ENCODE peak calls at places on chromosomes 5 and 9, in seven cellular contexts. One of them, this sample, is unnamed.

GRCh38 chr9:25584611-25585010 is 93.6 kb downstream of the TUSC1 start:
- DNase-seq in lower lobe of right lung: no peak
- DNase-seq in IMR-90: no peak
- DNase-seq in mesothelial cell of epicardium: no peak
- DNase-seq in HepG2: no peak
- DNase-seq in upper lobe of right lung: no peak
- DNase-seq in keratinocyte: no peak
- DNase-seq in this sample: no peak

GRCh38 chr5:168991311-168991710 is 309.6 kb downstream of the SLIT3 start:
- DNase-seq in lower lobe of right lung: no peak
- DNase-seq in IMR-90: no peak
- DNase-seq in mesothelial cell of epicardium: no peak
- DNase-seq in HepG2: no peak
- DNase-seq in upper lobe of right lung: no peak
- DNase-seq in keratinocyte: no peak
- DNase-seq in this sample: no peak

GRCh38 chr9:89273528-89274279 is 37.3 kb upstream of the CKS2 start:
- DNase-seq in lower lobe of right lung: no peak
- DNase-seq in IMR-90: no peak
- DNase-seq in mesothelial cell of epicardium: no peak
- DNase-seq in HepG2: no peak
- DNase-seq in upper lobe of right lung: no peak
- DNase-seq in keratinocyte: no peak
- DNase-seq in this sample: no peak

GRCh38 chr5:77924081-77924480 is 147.9 kb upstream of the TBCA start:
- DNase-seq in lower lobe of right lung: no peak
- DNase-seq in IMR-90: no peak
- DNase-seq in mesothelial cell of epicardium: no peak
- DNase-seq in HepG2: no peak
- DNase-seq in upper lobe of right lung: no peak
- DNase-seq in keratinocyte: peak; percentile 11
- DNase-seq in this sample: no peak

GRCh38 chr5:16061163-16061562 is 118.4 kb downstream of the MARCHF11 start:
- DNase-seq in lower lobe of right lung: no peak
- DNase-seq in IMR-90: no peak
- DNase-seq in mesothelial cell of epicardium: no peak
- DNase-seq in HepG2: no peak
- DNase-seq in upper lobe of right lung: no peak
- DNase-seq in keratinocyte: no peak
- DNase-seq in this sample: no peak

GRCh38 chr5:59525957-59526356 is 367.6 kb downstream of the PDE4D start:
- DNase-seq in lower lobe of right lung: no peak
- DNase-seq in IMR-90: peak; percentile 51
- DNase-seq in mesothelial cell of epicardium: no peak
- DNase-seq in HepG2: peak; percentile 27
- DNase-seq in upper lobe of right lung: no peak
- DNase-seq in keratinocyte: no peak
- DNase-seq in this sample: no peak

GRCh38 chr9:79799691-79800345 is 228.1 kb downstream of the TLE4 start:
- DNase-seq in lower lobe of right lung: peak; percentile 45
- DNase-seq in IMR-90: no peak
- DNase-seq in mesothelial cell of epicardium: no peak
- DNase-seq in HepG2: peak; percentile 13
- DNase-seq in upper lobe of right lung: no peak
- DNase-seq in keratinocyte: no peak
- DNase-seq in this sample: no peak

GRCh38 chr5:159061834-159062530 is 37.7 kb downstream of the EBF1 start:
- DNase-seq in lower lobe of right lung: no peak
- DNase-seq in IMR-90: no peak
- DNase-seq in mesothelial cell of epicardium: no peak
- DNase-seq in HepG2: no peak
- DNase-seq in upper lobe of right lung: no peak
- DNase-seq in keratinocyte: no peak
- DNase-seq in this sample: no peak

DNA sequence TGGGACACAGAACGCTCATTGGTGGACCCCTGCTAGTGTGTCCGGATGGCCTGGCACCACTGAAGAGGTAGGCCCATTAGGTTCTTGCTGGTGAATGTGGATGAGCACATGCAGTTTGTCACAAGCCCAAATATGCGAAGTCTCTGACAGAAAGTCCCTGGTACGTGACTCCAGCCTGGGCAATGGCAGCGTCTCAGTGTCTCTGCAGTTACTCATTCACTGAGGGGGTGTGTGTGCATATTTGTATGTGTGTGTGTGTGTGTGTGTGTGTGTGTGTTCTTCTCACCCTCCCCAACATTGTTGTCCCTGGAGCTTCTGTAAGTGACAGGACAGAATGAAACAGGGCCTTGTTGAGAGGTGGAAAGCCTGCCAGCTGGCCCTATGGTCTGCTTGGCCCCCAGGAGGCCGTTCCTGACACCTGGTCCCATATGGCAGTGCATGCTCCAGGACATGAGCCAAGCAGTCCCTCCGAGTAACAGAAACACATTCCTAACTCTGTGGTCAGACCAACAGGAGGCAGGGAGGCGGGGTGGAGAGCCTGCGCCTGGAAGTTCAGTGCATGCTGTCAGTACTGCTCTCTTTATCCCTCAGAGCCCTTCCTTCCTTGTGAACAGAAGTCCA is 169.9 kb downstream of the SLC28A3 start:
- DNase-seq in lower lobe of right lung: peak; percentile 69
- DNase-seq in IMR-90: peak; percentile 98
- DNase-seq in mesothelial cell of epicardium: no peak
- DNase-seq in HepG2: peak; percentile 45
- DNase-seq in upper lobe of right lung: peak; percentile 70
- DNase-seq in keratinocyte: no peak
- DNase-seq in this sample: no peak
- TF ChIP-seq CTCF in lower lobe of right lung: peak; percentile 13
- TF ChIP-seq CTCF in IMR-90: peak; percentile 13
- TF ChIP-seq CTCF in mesothelial cell of epicardium: no peak
- TF ChIP-seq CTCF in HepG2: no peak
- TF ChIP-seq CTCF in upper lobe of right lung: no peak
- TF ChIP-seq CTCF in keratinocyte: no peak
- TF ChIP-seq CTCF in this sample: no peak

DNA sequence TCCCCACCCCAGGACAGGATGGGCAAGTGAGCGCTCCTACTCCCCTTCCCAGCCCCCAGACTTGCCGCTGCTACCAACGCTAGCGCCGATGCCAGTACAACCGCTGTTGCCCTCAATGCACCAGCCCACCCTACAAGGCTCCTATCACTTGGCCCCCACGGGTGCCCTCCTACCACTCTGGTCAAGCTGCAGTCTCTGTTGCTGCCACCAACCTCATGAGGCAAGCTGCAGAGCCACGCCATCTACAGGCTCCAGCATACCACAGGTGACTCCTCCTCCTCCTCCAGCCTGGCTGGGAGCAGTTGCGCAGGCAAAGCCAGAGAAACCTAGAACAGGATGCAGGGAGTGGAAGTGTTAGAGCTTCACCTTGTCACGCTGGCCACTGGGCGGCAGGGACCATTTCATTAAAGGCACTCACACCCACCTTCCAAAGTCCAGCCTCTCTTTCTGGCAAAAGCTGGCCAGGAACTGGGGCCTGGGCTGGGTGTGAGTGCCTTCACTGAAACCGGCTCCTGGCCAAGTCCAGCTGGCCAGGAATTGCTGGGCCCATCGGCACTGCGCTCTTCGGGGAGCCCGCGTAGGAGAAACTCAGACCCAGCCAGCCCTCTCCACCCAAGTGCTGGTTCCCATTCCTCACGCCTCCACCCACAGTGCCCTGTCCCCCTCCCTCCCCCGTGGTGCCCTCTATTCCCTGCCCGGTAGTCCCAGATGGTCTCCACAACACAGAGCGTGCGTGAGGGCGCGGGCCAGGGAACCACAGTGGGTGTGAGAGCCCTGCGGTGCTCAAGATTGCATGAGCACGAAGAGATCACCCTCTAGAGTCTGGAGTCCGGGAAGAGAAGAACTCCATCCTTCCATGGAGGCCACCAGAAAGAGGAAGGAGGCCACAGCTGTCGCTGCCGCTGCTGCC is 1.6 kb upstream of the PCAT7 start:
- DNase-seq in lower lobe of right lung: no peak
- DNase-seq in IMR-90: no peak
- DNase-seq in mesothelial cell of epicardium: no peak
- DNase-seq in HepG2: peak; percentile 80
- DNase-seq in upper lobe of right lung: no peak
- DNase-seq in keratinocyte: no peak
- DNase-seq in this sample: no peak
- TF ChIP-seq CTCF in lower lobe of right lung: no peak
- TF ChIP-seq CTCF in IMR-90: no peak
- TF ChIP-seq CTCF in mesothelial cell of epicardium: no peak
- TF ChIP-seq CTCF in HepG2: peak; percentile 89
- TF ChIP-seq CTCF in upper lobe of right lung: no peak
- TF ChIP-seq CTCF in keratinocyte: no peak
- TF ChIP-seq CTCF in this sample: no peak

GRCh38 chr5:34684980-34685352 is 28.8 kb downstream of the RAI14 start:
- DNase-seq in lower lobe of right lung: no peak
- DNase-seq in IMR-90: no peak
- DNase-seq in mesothelial cell of epicardium: no peak
- DNase-seq in HepG2: no peak
- DNase-seq in upper lobe of right lung: no peak
- DNase-seq in keratinocyte: no peak
- DNase-seq in this sample: no peak

GRCh38 chr5:34686762-34687268 is 30.7 kb downstream of the RAI14 start:
- DNase-seq in lower lobe of right lung: peak; percentile 76
- DNase-seq in IMR-90: peak; percentile 99
- DNase-seq in mesothelial cell of epicardium: peak; percentile 24
- DNase-seq in HepG2: peak; percentile 86
- DNase-seq in upper lobe of right lung: peak; percentile 75
- DNase-seq in keratinocyte: peak; percentile 62
- DNase-seq in this sample: no peak

GRCh38 chr5:34682926-34683623 is 26.9 kb downstream of the RAI14 start:
- DNase-seq in lower lobe of right lung: no peak
- DNase-seq in IMR-90: peak; percentile 52
- DNase-seq in mesothelial cell of epicardium: no peak
- DNase-seq in HepG2: peak; percentile 33
- DNase-seq in upper lobe of right lung: no peak
- DNase-seq in keratinocyte: peak; percentile 33
- DNase-seq in this sample: no peak

GRCh38 chr5:34685485-34686197 is 29.5 kb downstream of the RAI14 start:
- DNase-seq in lower lobe of right lung: no peak
- DNase-seq in IMR-90: peak; percentile 79
- DNase-seq in mesothelial cell of epicardium: no peak
- DNase-seq in HepG2: peak; percentile 47
- DNase-seq in upper lobe of right lung: no peak
- DNase-seq in keratinocyte: no peak
- DNase-seq in this sample: no peak

DNA sequence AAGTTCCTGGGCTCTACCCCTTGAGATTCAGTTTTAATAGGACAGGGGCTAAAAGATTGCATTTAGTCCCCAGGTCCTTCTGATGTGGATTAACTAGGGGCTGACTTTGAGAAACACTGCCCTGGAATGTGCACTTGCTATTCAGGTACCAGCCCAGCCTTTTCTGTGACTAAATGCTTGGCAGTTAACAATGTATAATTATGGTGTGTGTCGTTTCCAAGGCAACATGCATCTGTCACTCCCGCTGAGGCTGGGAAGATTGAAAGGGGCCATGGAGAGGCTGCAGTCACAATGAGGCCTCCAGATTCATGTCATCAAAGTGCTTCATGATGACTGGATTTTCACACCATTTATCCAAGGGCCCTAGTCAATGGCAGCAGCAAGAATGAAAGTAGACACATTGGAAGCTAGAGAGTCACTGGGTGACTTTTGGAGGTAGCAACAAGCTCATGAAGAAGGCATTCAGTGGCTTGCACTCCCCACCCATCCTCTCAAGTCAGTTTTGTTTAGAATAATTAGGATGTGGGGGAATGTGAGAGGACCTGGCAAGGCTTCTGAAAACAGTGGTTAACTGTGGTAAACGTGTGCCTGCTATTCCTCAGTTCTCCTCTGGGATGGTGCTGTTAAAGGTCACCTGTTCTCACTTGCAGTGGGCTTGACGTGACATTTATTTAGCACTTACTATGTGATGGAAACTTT is 28.3 kb downstream of the RAI14 start:
- DNase-seq in lower lobe of right lung: no peak
- DNase-seq in IMR-90: peak; percentile 59
- DNase-seq in mesothelial cell of epicardium: no peak
- DNase-seq in HepG2: peak; percentile 32
- DNase-seq in upper lobe of right lung: no peak
- DNase-seq in keratinocyte: peak; percentile 26
- DNase-seq in this sample: no peak
- TF ChIP-seq CTCF in lower lobe of right lung: no peak
- TF ChIP-seq CTCF in IMR-90: no peak
- TF ChIP-seq CTCF in mesothelial cell of epicardium: no peak
- TF ChIP-seq CTCF in HepG2: no peak
- TF ChIP-seq CTCF in upper lobe of right lung: no peak
- TF ChIP-seq CTCF in keratinocyte: peak; percentile 19
- TF ChIP-seq CTCF in this sample: no peak

GRCh38 chr9:133938086-133938485 is 54.0 kb downstream of the VAV2 start:
- DNase-seq in lower lobe of right lung: no peak
- DNase-seq in IMR-90: no peak
- DNase-seq in mesothelial cell of epicardium: no peak
- DNase-seq in HepG2: no peak
- DNase-seq in upper lobe of right lung: no peak
- DNase-seq in keratinocyte: no peak
- DNase-seq in this sample: no peak

GRCh38 chr9:133937120-133937519 is 55.0 kb downstream of the VAV2 start:
- DNase-seq in lower lobe of right lung: no peak
- DNase-seq in IMR-90: no peak
- DNase-seq in mesothelial cell of epicardium: no peak
- DNase-seq in HepG2: no peak
- DNase-seq in upper lobe of right lung: no peak
- DNase-seq in keratinocyte: no peak
- DNase-seq in this sample: no peak

GRCh38 chr9:133933426-133934026 is 58.6 kb downstream of the VAV2 start:
- DNase-seq in lower lobe of right lung: no peak
- DNase-seq in IMR-90: no peak
- DNase-seq in mesothelial cell of epicardium: no peak
- DNase-seq in HepG2: no peak
- DNase-seq in upper lobe of right lung: no peak
- DNase-seq in keratinocyte: no peak
- DNase-seq in this sample: no peak

GRCh38 chr9:133934512-133935221 is 57.5 kb downstream of the VAV2 start:
- DNase-seq in lower lobe of right lung: no peak
- DNase-seq in IMR-90: no peak
- DNase-seq in mesothelial cell of epicardium: no peak
- DNase-seq in HepG2: no peak
- DNase-seq in upper lobe of right lung: no peak
- DNase-seq in keratinocyte: no peak
- DNase-seq in this sample: no peak

GRCh38 chr9:133935328-133936040 is 56.6 kb downstream of the VAV2 start:
- DNase-seq in lower lobe of right lung: no peak
- DNase-seq in IMR-90: peak; percentile 70
- DNase-seq in mesothelial cell of epicardium: no peak
- DNase-seq in HepG2: no peak
- DNase-seq in upper lobe of right lung: no peak
- DNase-seq in keratinocyte: no peak
- DNase-seq in this sample: no peak
- TF ChIP-seq CTCF in lower lobe of right lung: no peak
- TF ChIP-seq CTCF in IMR-90: peak; percentile 1
- TF ChIP-seq CTCF in mesothelial cell of epicardium: no peak
- TF ChIP-seq CTCF in HepG2: no peak
- TF ChIP-seq CTCF in upper lobe of right lung: no peak
- TF ChIP-seq CTCF in keratinocyte: no peak
- TF ChIP-seq CTCF in this sample: no peak

This sample was measured in natural killer cell.